ENCODE peak calls at places on chromosomes 1 and 21, in four cellular contexts. Y is H1, X is IMR-90, F is H9. N is an unnamed sample.

GRCh38 chr1:156490401-156491032 is 10.1 kb downstream of the MEF2D start:
- DNase-seq in Y (no peak), X (no peak), F (peak; percentile 60), N (peak; percentile 72)

GRCh38 chr1:66450043-66450514 is 83.9 kb upstream of the SGIP1 start:
- DNase-seq in Y (no peak), X (no peak), F (no peak), N (peak; percentile 48)

GRCh38 chr1:59892836-59893811 is 33.4 kb downstream of the CYP2J2 start:
- DNase-seq in Y (no peak), X (no peak), F (no peak), N (peak; percentile 9)

GRCh38 chr1:184648160-184648855 is 106.3 kb downstream of the EDEM3 start:
- DNase-seq in Y (no peak), X (no peak), F (no peak), N (no peak)

GRCh38 chr1:193211539-193211938 is 25.1 kb upstream of the B3GALT2 start:
- DNase-seq in Y (no peak), X (peak; percentile 93), F (no peak), N (peak; percentile 16)

GRCh38 chr1:111882986-111883560 is 106.4 kb downstream of the KCND3 start:
- DNase-seq in Y (no peak), X (peak; percentile 7), F (no peak), N (no peak)

GRCh38 chr1:160214481-160215140 is 9.4 kb downstream of the PEA15 start:
- DNase-seq in Y (no peak), X (no peak), F (no peak), N (no peak)

GRCh38 chr1:99348375-99349132 is 84.3 kb downstream of the PLPPR4 start:
- DNase-seq in Y (no peak), X (no peak), F (no peak), N (no peak)

GRCh38 chr1:37478451-37478871 is 4.1 kb downstream of the ZC3H12A start:
- DNase-seq in Y (no peak), X (peak; percentile 77), F (no peak), N (no peak)

GRCh38 chr1:177925006-177925405 is 44.9 kb downstream of the SEC16B start:
- DNase-seq in Y (no peak), X (peak; percentile 65), F (no peak), N (no peak)

GRCh38 chr1:156310962-156311361 is 11.9 kb upstream of the VHLL start:
- DNase-seq in Y (no peak), X (peak; percentile 47), F (no peak), N (no peak)

GRCh38 chr1:205492774-205493173 is 11.7 kb upstream of the CDK18 start:
- DNase-seq in Y (no peak), X (no peak), F (no peak), N (no peak)

GRCh38 chr1:93567255-93567918 is 114.2 kb downstream of the BCAR3 start:
- DNase-seq in Y (no peak), X (peak; percentile 98), F (no peak), N (peak; percentile 67)

GRCh38 chr1:147072371-147073061 is 99.8 kb downstream of the PRKAB2 start:
- DNase-seq in Y (no peak), X (no peak), F (peak; percentile 61), N (peak; percentile 51)

GRCh38 chr1:228837817-228838716 is 102.8 kb downstream of the RHOU start:
- DNase-seq in Y (no peak), X (peak; percentile 93), F (no peak), N (peak; percentile 83)

GRCh38 chr1:239914827-239915231 is 176.9 kb upstream of the FMN2 start:
- DNase-seq in Y (no peak), X (peak; percentile 81), F (no peak), N (peak; percentile 30)

GRCh38 chr1:52057245-52057644 is 1.1 kb downstream of the BTF3L4 start:
- DNase-seq in Y (no peak), X (no peak), F (no peak), N (no peak)

GRCh38 chr1:40532844-40533424 is 1.5 kb downstream of the ZNF684 start:
- DNase-seq in Y (no peak), X (peak; percentile 55), F (no peak), N (peak; percentile 73)

GRCh38 chr1:59027176-59027575 is 243.3 kb upstream of the JUN start:
- DNase-seq in Y (no peak), X (peak; percentile 44), F (no peak), N (no peak)

GRCh38 chr1:6502000-6502891 is 10.8 kb upstream of the PLEKHG5 start:
- DNase-seq in Y (no peak), X (no peak), F (no peak), N (no peak)

GRCh38 chr1:37944091-37944763 is 2.6 kb downstream of the INPP5B start:
- DNase-seq in Y (no peak), X (peak; percentile 59), F (no peak), N (no peak)

GRCh38 chr1:22850681-22851080 is 122.0 kb downstream of the LACTBL1 start:
- DNase-seq in Y (no peak), X (peak; percentile 31), F (no peak), N (no peak)

GRCh38 chr1:192159034-192159433 is 772 bp downstream of the RGS18 start:
- DNase-seq in Y (no peak), X (no peak), F (no peak), N (no peak)

GRCh38 chr1:23743287-23744052 is at the start of gene ELOA:
- DNase-seq in Y (peak; percentile 23), X (peak; percentile 53), F (peak; percentile 78), N (peak; percentile 83)

GRCh38 chr1:92968138-92969032 is 7.1 kb upstream of the DIPK1A start:
- DNase-seq in Y (no peak), X (no peak), F (no peak), N (peak; percentile 55)

GRCh38 chr1:93442276-93442675 is 5.6 kb upstream of the FNBP1L start:
- DNase-seq in Y (no peak), X (no peak), F (no peak), N (peak; percentile 83)

GRCh38 chr1:62266217-62266616 is 53.0 kb downstream of the KANK4 start:
- DNase-seq in Y (no peak), X (no peak), F (no peak), N (no peak)

GRCh38 chr1:203673550-203674411 is 47.1 kb downstream of the ATP2B4 start:
- DNase-seq in Y (no peak), X (peak; percentile 97), F (peak; percentile 34), N (peak; percentile 92)

DNA sequence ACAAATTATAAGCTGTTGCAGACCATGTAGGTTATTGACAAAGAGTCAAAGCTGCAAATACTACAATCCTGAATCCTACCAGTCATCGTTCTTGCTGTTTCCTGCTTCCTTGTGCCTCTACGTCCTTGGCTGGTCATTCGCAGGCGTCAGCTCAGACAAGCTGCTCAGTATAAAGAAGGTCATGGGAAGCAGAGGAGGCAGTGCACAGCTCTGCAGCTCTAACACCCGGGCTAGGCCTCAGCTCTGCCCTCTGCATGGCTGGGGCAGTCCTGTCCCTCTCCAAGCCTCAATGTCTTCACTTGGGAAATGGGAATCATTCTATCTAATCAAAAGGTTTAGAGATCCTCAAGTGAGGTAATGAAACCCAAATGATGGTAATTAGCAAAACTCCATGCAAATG is 39.8 kb downstream of the CDCP2 start:
- DNase-seq in Y (no peak), X (no peak), F (peak; percentile 12), N (no peak)
- H4K5ac ChIP-seq in Y (no peak overlapping the region), X (no peak overlapping the region), F (no peak overlapping the region), N (no peak overlapping the region)

DNA sequence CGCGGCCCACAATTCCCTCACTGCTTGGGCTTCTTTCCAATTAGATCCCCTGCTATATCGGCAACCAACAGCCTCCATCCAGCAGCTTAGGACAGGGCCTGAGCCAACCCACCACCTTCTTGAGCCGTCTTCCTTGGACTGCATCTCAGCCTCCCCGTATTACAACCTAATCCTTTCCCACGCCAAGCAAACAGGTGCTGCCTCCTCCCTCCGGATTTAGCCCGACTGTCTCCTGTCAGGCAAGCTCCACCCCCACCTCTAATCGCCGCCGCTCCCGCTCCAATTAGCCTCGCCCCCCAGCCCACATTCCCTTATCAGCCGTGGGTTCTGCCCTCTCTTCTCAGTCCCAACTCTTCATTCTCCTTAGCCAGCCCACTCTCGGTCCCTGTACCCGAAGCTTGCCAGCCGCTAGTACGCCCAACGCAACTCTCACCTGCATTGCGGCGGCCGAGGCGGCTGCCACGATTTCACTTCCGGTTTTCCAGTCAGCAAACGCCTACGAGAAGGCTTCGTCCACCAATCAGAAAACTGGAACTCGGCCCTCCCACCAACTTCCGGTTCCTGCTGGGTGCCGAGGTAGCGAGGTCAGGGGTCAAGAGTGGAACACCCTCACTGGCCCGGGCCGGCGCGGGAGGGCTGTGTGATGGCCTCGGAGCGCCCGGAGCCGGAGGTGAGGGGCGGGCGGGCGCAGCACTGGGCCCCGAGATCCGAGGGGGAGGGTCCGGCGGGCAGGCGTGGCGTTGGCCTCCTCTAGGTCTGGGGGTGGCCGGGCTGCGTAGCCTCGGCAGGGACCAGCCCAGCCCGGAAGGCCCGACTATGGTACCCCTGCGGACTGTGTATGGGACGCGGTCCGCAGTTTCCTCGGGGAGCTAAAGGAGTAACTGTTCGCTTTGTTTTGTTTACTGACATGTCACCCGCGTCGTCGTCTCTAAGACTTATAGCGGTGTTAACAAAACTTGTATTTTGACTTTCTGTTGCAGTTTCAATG is at the start of the genes MED8 and SZT2:
- DNase-seq in Y (peak; percentile 93), X (peak; percentile 92), F (peak; percentile 98), N (peak; percentile 99)
- H2BK5ac ChIP-seq in Y (peak within 1 kb of the TSS; percentile 93), X (peak within 1 kb of the TSS; percentile 93), F (no peak within 1 kb of the TSS), N (peak within 1 kb of the TSS; percentile 61)

DNA sequence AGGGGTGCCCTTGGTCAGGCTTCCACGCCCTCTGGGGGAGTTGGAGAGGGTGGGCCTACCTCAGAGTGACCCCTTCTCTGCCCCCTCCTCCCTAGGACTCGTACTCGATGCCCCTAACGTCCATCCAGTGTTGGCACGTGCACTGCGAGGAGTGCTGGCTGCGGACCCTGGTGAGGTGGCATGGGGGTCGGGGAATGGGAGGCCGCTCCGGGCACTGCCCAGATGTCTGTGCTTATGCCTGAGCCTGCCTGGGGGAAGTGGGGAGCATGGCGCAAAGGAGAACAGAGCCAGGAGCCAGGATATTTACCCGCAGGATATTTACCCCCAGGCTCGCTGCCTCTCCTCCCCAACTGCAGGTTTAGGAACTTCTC is 24.5 kb downstream of the TMEM53 start:
- DNase-seq in Y (no peak), X (no peak), F (no peak), N (no peak)
- H3K18ac ChIP-seq in Y (no peak overlapping the region), X (no peak overlapping the region), F (no peak overlapping the region), N (no peak overlapping the region)

GRCh38 chr21:25862596-25862995 is 127.8 kb downstream of the GABPA start:
- DNase-seq in Y (no peak), X (peak; percentile 39), F (no peak), N (peak; percentile 74)

GRCh38 chr21:25859264-25859931 is 124.6 kb downstream of the GABPA start:
- DNase-seq in Y (no peak), X (peak; percentile 84), F (no peak), N (no peak)

GRCh38 chr21:25863031-25863430 is 128.3 kb downstream of the GABPA start:
- DNase-seq in Y (no peak), X (no peak), F (no peak), N (no peak)

GRCh38 chr21:25863747-25864146 is 129.0 kb downstream of the GABPA start:
- DNase-seq in Y (no peak), X (no peak), F (no peak), N (no peak)

GRCh38 chr21:25862112-25862511 is 127.3 kb downstream of the GABPA start:
- DNase-seq in Y (no peak), X (no peak), F (no peak), N (peak; percentile 61)
- H4K5ac ChIP-seq in Y (no peak overlapping the region), X (no peak overlapping the region), F (no peak overlapping the region), N (no peak overlapping the region)

GRCh38 chr1:226110249-226111108 is 48.0 kb downstream of the H3-3A start:
- DNase-seq in Y (no peak), X (peak; percentile 58), F (peak; percentile 55), N (peak; percentile 76)
- H2BK5ac ChIP-seq in Y (no peak overlapping the region), X (peak overlapping the region; percentile 62), F (no peak overlapping the region), N (no peak overlapping the region)

N was measured in mesendoderm.